ENCODE peak calls at places on chromosomes 16 and 17, in nine cellular contexts. G, T, H, R, E, M, S, V and W are unnamed samples.

GRCh38 chr17:78921437-78921971 is 3.7 kb downstream of the TIMP2 start:
- DNase-seq in G (no peak), T (no peak), H (no peak), R (no peak), E (peak), M (no peak), S (no peak), V (peak), W (no peak)

GRCh38 chr17:48012151-48012520 is 25.5 kb downstream of the COPZ2 start:
- DNase-seq in G (no peak), T (peak), H (no peak), R (peak), E (peak), M (no peak), S (no peak), V (no peak), W (peak)

GRCh38 chr17:35345926-35346771 is 27.3 kb downstream of the SLFN11 start:
- DNase-seq in G (no peak), T (peak), H (peak), R (no peak), E (no peak), M (peak), S (no peak), V (peak), W (peak)

GRCh38 chr16:30051518-30051917 is 14.0 kb upstream of the ALDOA start:
- DNase-seq in G (no peak), T (peak), H (no peak), R (no peak), E (no peak), M (no peak), S (no peak), V (no peak), W (no peak)

GRCh38 chr17:8606415-8606814 is 24.1 kb downstream of the MYH10 start:
- DNase-seq in G (no peak), T (no peak), H (no peak), R (no peak), E (no peak), M (no peak), S (no peak), V (peak), W (no peak)

GRCh38 chr16:68901910-68902309 is 58.6 kb downstream of the TANGO6 start:
- DNase-seq in G (peak), T (peak), H (no peak), R (no peak), E (no peak), M (no peak), S (peak), V (no peak), W (no peak)

GRCh38 chr16:78750611-78751010 is 651.2 kb downstream of the WWOX start:
- DNase-seq in G (no peak), T (no peak), H (no peak), R (no peak), E (no peak), M (no peak), S (no peak), V (no peak), W (no peak)

GRCh38 chr16:3652373-3653037 is 2.0 kb upstream of the DNASE1 start:
- DNase-seq in G (no peak), T (no peak), H (no peak), R (no peak), E (peak), M (peak), S (no peak), V (no peak), W (no peak)

GRCh38 chr17:74754832-74755231 is 6.4 kb downstream of the NHERF1 start:
- DNase-seq in G (no peak), T (no peak), H (no peak), R (peak), E (no peak), M (no peak), S (no peak), V (no peak), W (no peak)

GRCh38 chr16:71383054-71383773 is 24.7 kb downstream of the CALB2 start:
- DNase-seq in G (no peak), T (peak), H (no peak), R (no peak), E (no peak), M (no peak), S (no peak), V (no peak), W (no peak)

GRCh38 chr17:73786286-73786743 is 142.1 kb upstream of the SDK2 start:
- DNase-seq in G (no peak), T (no peak), H (no peak), R (no peak), E (no peak), M (peak), S (no peak), V (no peak), W (no peak)

GRCh38 chr17:28878981-28879380 is 18.6 kb downstream of the FLOT2 start:
- DNase-seq in G (peak), T (peak), H (no peak), R (peak), E (no peak), M (no peak), S (no peak), V (no peak), W (peak)

GRCh38 chr17:333626-334396 is 18.8 kb downstream of the RPH3AL start:
- DNase-seq in G (no peak), T (peak), H (peak), R (no peak), E (peak), M (peak), S (peak), V (peak), W (no peak)

GRCh38 chr17:19652595-19652994 is 4.0 kb downstream of the ALDH3A2 start:
- DNase-seq in G (no peak), T (peak), H (no peak), R (no peak), E (no peak), M (no peak), S (no peak), V (no peak), W (no peak)

GRCh38 chr16:9302102-9302501 is 210.7 kb downstream of the HAPSTR1 start:
- DNase-seq in G (no peak), T (no peak), H (no peak), R (no peak), E (no peak), M (no peak), S (no peak), V (no peak), W (no peak)

GRCh38 chr16:66267287-66268137 is 99.0 kb upstream of the CDH5 start:
- DNase-seq in G (no peak), T (no peak), H (no peak), R (no peak), E (no peak), M (no peak), S (no peak), V (no peak), W (no peak)

GRCh38 chr17:81447331-81447933 is 52.2 kb downstream of the BAHCC1 start:
- DNase-seq in G (no peak), T (no peak), H (no peak), R (no peak), E (no peak), M (no peak), S (no peak), V (no peak), W (no peak)

GRCh38 chr16:81076566-81077076 is 417 bp downstream of the C16orf46 start:
- DNase-seq in G (peak), T (peak), H (peak), R (peak), E (no peak), M (peak), S (peak), V (peak), W (peak)

GRCh38 chr17:64787921-64788271 is 125.8 kb upstream of the SMURF2 start:
- DNase-seq in G (no peak), T (no peak), H (no peak), R (no peak), E (no peak), M (no peak), S (no peak), V (no peak), W (peak)

GRCh38 chr16:48901712-48902374 is 291.9 kb upstream of the N4BP1 start:
- DNase-seq in G (no peak), T (no peak), H (no peak), R (no peak), E (no peak), M (no peak), S (no peak), V (no peak), W (no peak)

GRCh38 chr17:9557846-9558245 is 17.8 kb downstream of the STX8 start:
- DNase-seq in G (no peak), T (no peak), H (no peak), R (no peak), E (no peak), M (no peak), S (no peak), V (no peak), W (no peak)

GRCh38 chr17:72515291-72516065 is 394.7 kb downstream of the SOX9 start:
- DNase-seq in G (peak), T (peak), H (no peak), R (no peak), E (no peak), M (no peak), S (no peak), V (no peak), W (no peak)

GRCh38 chr17:27631409-27631755 is 394 bp downstream of the LGALS9 start:
- DNase-seq in G (no peak), T (no peak), H (no peak), R (no peak), E (no peak), M (no peak), S (no peak), V (no peak), W (peak)

GRCh38 chr16:79593074-79593531 is 7.4 kb downstream of the MAF start:
- DNase-seq in G (no peak), T (peak), H (no peak), R (no peak), E (no peak), M (no peak), S (no peak), V (no peak), W (no peak)

GRCh38 chr17:75844530-75845057 is 390 bp upstream of the UNC13D start:
- DNase-seq in G (no peak), T (peak), H (no peak), R (no peak), E (no peak), M (no peak), S (no peak), V (no peak), W (no peak)

GRCh38 chr16:2883027-2883846 is at the start of gene FLYWCH2:
- DNase-seq in G (peak), T (peak), H (peak), R (peak), E (peak), M (peak), S (peak), V (peak), W (peak)

GRCh38 chr16:54402270-54402669 is 115.7 kb upstream of the IRX3 start:
- DNase-seq in G (no peak), T (no peak), H (no peak), R (no peak), E (no peak), M (no peak), S (no peak), V (peak), W (no peak)

GRCh38 chr17:12122091-12122490 is 101.4 kb downstream of the MAP2K4 start:
- DNase-seq in G (no peak), T (no peak), H (no peak), R (no peak), E (no peak), M (no peak), S (no peak), V (no peak), W (no peak)

GRCh38 chr16:28569011-28569410 is 15.3 kb downstream of the SGF29 start:
- DNase-seq in G (no peak), T (peak), H (no peak), R (no peak), E (no peak), M (no peak), S (peak), V (no peak), W (no peak)

GRCh38 chr17:78124081-78124835 is 4.3 kb downstream of the TMC6 start:
- DNase-seq in G (no peak), T (no peak), H (no peak), R (no peak), E (no peak), M (no peak), S (no peak), V (no peak), W (peak)

GRCh38 chr16:87552772-87553171 is 49.5 kb upstream of the JPH3 start:
- DNase-seq in G (no peak), T (peak), H (no peak), R (no peak), E (no peak), M (no peak), S (no peak), V (no peak), W (no peak)

GRCh38 chr17:50105811-50106210 is 10.7 kb downstream of the PDK2 start:
- DNase-seq in G (no peak), T (no peak), H (no peak), R (no peak), E (no peak), M (no peak), S (no peak), V (no peak), W (no peak)

GRCh38 chr17:51154176-51154575 is 817 bp downstream of the NME1 start:
- DNase-seq in G (no peak), T (peak), H (no peak), R (peak), E (no peak), M (no peak), S (no peak), V (no peak), W (no peak)

GRCh38 chr16:24728891-24729242 is 584 bp upstream of the TNRC6A start:
- DNase-seq in G (no peak), T (no peak), H (no peak), R (no peak), E (no peak), M (no peak), S (no peak), V (no peak), W (no peak)

GRCh38 chr17:55463600-55463999 is 42.0 kb upstream of the MMD start:
- DNase-seq in G (no peak), T (no peak), H (no peak), R (peak), E (no peak), M (no peak), S (no peak), V (no peak), W (peak)

GRCh38 chr16:27640277-27640600 is 90.3 kb downstream of the KATNIP start:
- DNase-seq in G (no peak), T (no peak), H (no peak), R (no peak), E (peak), M (no peak), S (no peak), V (no peak), W (no peak)

GRCh38 chr17:60355663-60356594 is 36.0 kb downstream of the USP32 start:
- DNase-seq in G (no peak), T (no peak), H (no peak), R (no peak), E (no peak), M (no peak), S (no peak), V (no peak), W (no peak)

GRCh38 chr17:45326566-45326965 is 9.7 kb upstream of the MAP3K14 start:
- DNase-seq in G (no peak), T (no peak), H (no peak), R (no peak), E (no peak), M (no peak), S (no peak), V (no peak), W (no peak)

GRCh38 chr17:11898526-11899235 is 98.6 kb downstream of the ZNF18 start:
- DNase-seq in G (no peak), T (no peak), H (no peak), R (no peak), E (no peak), M (no peak), S (no peak), V (no peak), W (no peak)

GRCh38 chr16:89169778-89170177 is 1.8 kb upstream of the CDH15 start:
- DNase-seq in G (no peak), T (no peak), H (no peak), R (no peak), E (no peak), M (no peak), S (no peak), V (no peak), W (no peak)

GRCh38 chr16:89168381-89169189 is 3.0 kb upstream of the CDH15 start:
- DNase-seq in G (no peak), T (peak), H (no peak), R (no peak), E (no peak), M (no peak), S (no peak), V (no peak), W (no peak)

GRCh38 chr16:89172171-89172900 is 788 bp downstream of the CDH15 start:
- DNase-seq in G (no peak), T (no peak), H (no peak), R (no peak), E (no peak), M (no peak), S (no peak), V (no peak), W (no peak)

GRCh38 chr16:89171216-89172170 is at the start of gene CDH15:
- DNase-seq in G (peak), T (peak), H (peak), R (peak), E (peak), M (peak), S (peak), V (peak), W (peak)

DNA sequence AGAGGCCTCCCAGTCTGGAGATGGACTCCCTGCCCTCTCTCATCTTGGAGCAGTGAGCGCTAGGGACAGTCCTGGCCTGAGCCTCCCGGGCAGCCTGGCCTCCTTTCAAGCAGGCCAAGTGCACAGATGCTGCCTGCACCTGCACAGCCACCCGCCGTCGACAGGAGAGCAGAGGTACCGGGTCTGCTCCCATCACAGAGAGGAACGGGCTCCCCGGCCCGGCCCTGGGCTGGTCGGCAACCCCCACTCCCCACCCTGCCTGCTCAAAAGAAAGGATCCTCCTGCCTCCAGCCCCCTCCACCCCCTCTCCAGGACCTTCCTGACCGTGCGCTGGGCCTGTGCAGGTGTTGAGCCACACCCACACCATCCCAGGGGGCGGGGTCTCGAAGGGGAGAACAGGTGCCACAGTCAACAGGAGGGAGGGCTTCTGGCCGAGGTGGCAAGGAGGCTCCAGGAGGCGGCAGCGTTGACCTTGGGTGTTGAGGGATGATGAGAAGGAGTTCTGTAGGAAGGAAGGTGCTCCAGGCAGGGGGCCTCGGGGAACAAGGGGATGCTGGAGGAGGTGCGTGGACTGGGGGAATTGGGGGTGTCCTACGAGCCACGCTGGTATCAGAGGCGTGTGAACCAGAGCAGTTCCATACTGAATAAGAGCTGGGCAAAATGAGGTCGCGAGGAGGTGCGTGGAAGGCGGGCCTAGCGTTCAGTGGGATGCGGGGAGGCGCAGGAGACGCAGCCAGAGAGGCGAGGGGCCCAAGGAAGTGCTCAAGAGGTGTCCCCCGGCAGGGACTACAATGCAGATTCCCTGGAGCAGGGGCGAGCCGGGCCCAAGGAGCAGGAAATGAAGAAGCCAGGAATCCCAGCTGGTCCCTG is 967 bp upstream of the CDH15 start:
- DNase-seq in G (no peak), T (no peak), H (no peak), R (peak), E (no peak), M (no peak), S (no peak), V (no peak), W (no peak)
- TF ChIP-seq CTCF in G (no peak), T (no peak), H (no peak), R (no peak), E (no peak), M (no peak), S (no peak), V (no peak), W (peak)

GRCh38 chr16:75644240-75645012 is 3.0 kb downstream of the KARS1 start:
- DNase-seq in G (no peak), T (no peak), H (no peak), R (peak), E (no peak), M (no peak), S (no peak), V (no peak), W (no peak)
- TF ChIP-seq CTCF in G (no peak), T (no peak), H (no peak), R (no peak), E (no peak), M (no peak), S (no peak), V (no peak), W (no peak)

GRCh38 chr17:42845556-42845917 is 1.2 kb downstream of the AOC2 start:
- DNase-seq in G (no peak), T (no peak), H (no peak), R (no peak), E (no peak), M (peak), S (no peak), V (no peak), W (no peak)

GRCh38 chr17:42844761-42845555 is 578 bp downstream of the AOC2 start:
- DNase-seq in G (no peak), T (no peak), H (no peak), R (no peak), E (no peak), M (no peak), S (no peak), V (no peak), W (no peak)

GRCh38 chr17:42844271-42844670 is at the start of gene AOC2:
- DNase-seq in G (no peak), T (no peak), H (no peak), R (no peak), E (no peak), M (no peak), S (no peak), V (no peak), W (no peak)

GRCh38 chr17:42842286-42842685 is 2.1 kb upstream of the AOC2 start:
- DNase-seq in G (no peak), T (no peak), H (no peak), R (no peak), E (no peak), M (no peak), S (no peak), V (no peak), W (no peak)

DNA sequence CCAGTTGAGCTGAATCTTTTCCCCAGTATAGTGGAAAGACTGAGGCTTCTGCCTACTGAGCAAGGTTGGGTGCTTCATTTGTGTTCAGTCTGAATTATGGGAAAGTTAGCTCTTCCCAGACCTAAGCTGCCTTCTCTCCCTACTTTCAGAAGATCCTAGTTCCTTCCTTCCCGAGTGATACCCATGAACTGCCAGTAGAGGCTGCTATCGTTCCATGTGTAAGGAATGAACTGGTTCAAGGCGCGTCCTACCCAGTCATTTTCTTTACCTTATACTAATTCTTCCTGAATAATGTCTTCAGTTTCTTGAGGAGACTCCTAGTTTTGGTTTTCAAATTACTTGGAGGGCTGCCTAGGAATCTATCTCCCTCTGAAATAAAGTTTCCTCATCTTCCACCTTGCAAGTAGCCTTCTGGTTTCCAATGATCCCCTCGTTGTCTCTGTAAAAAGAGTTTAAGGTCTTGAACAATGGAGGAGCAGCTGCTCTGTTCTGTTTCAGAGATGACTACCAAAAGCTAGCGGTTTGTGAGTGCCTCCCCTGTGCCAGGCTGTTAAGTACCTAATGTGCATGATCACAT is 934 bp upstream of the AOC2 start:
- DNase-seq in G (peak), T (peak), H (no peak), R (no peak), E (no peak), M (no peak), S (peak), V (peak), W (peak)
- TF ChIP-seq CTCF in G (peak), T (peak), H (peak), R (peak), E (peak), M (peak), S (peak), V (peak), W (peak)

DNA sequence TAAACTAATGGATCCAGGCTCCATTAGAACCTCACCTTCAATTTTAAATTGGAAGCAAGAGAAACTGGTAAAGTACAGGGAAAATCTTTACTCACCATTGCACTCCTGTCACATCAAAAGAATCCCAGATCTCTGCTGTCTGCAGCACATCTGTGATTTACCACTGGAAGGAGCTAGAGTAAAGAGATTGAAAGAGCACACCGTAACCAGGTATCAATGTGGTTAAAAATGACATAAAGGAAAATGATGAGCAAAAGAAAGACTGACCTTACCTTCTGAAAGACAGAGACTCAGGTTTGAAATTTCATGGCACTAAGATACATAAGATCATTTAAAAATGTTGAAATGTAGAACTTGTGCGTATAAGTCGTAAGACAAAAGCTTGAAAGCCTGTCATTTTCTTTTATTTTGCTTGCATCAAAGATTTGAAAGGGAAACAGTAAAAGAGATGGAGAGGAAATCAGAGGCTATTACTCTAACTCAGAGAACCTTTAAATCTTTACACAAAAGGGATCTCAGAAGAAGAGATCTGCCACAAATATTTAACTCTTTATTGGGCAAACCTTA is 678.2 kb upstream of the GOT2 start:
- DNase-seq in G (no peak), T (peak), H (no peak), R (peak), E (no peak), M (no peak), S (no peak), V (no peak), W (no peak)
- TF ChIP-seq CTCF in G (peak), T (peak), H (no peak), R (no peak), E (peak), M (no peak), S (peak), V (no peak), W (no peak)